ENCODE peak calls at places on chromosomes 1 and 21, in eight cellular contexts. P is CD8-positive, alpha-beta T cell; K is IMR-90; L is CD4-positive, alpha-beta T cell; S is tibial artery; E is HCT116; V is adrenal gland; J is CD4-positive, CD25-positive, alpha-beta regulatory T cell. D is an unnamed sample.

GRCh38 chr1:156712626-156713025 is 7.2 kb upstream of the CRABP2 start:
- DNase-seq in P (no peak), K (no peak), L (no peak), S (no peak), E (no peak), V (peak), J (no peak), D (no peak)

GRCh38 chr1:115348636-115349035 is 10.6 kb upstream of the NGF start:
- DNase-seq in P (no peak), K (no peak), L (no peak), S (no peak), E (no peak), V (no peak), J (no peak), D (no peak)

GRCh38 chr1:16191916-16192545 is 20.4 kb downstream of the ARHGEF19 start:
- DNase-seq in P (no peak), K (no peak), L (no peak), S (no peak), E (no peak), V (no peak), J (no peak), D (no peak)

GRCh38 chr1:149917590-149918144 is at the start of gene SV2A:
- DNase-seq in P (peak), K (peak), L (peak), S (peak), E (no peak), V (peak), J (peak), D (peak)

GRCh38 chr1:219626865-219627264 is 14.0 kb upstream of the ZC3H11B start:
- DNase-seq in P (no peak), K (no peak), L (no peak), S (no peak), E (no peak), V (no peak), J (no peak), D (no peak)

GRCh38 chr1:109253803-109254620 is 4.7 kb downstream of the CELSR2 start:
- DNase-seq in P (no peak), K (no peak), L (no peak), S (no peak), E (no peak), V (no peak), J (no peak), D (no peak)

GRCh38 chr1:159823401-159823800 is 3.3 kb upstream of the SLAMF8 start:
- DNase-seq in P (no peak), K (no peak), L (no peak), S (no peak), E (no peak), V (no peak), J (no peak), D (no peak)

GRCh38 chr21:41663805-41664788 is 102.8 kb downstream of the RIPK4 start:
- DNase-seq in P (no peak), K (peak), L (no peak), S (peak), E (no peak), V (peak), J (no peak), D (no peak)

GRCh38 chr1:232110281-232111090 is 483.9 kb downstream of the DISC1 start:
- DNase-seq in P (no peak), K (peak), L (no peak), S (no peak), E (no peak), V (no peak), J (no peak), D (no peak)

GRCh38 chr1:29383972-29384371 is 147.7 kb downstream of the PTPRU start:
- DNase-seq in P (peak), K (peak), L (no peak), S (no peak), E (no peak), V (no peak), J (no peak), D (no peak)

GRCh38 chr1:5994713-5995621 is 2.7 kb upstream of the NPHP4 start:
- DNase-seq in P (peak), K (no peak), L (peak), S (no peak), E (no peak), V (no peak), J (peak), D (no peak)

GRCh38 chr1:82445827-82446226 is 645.1 kb downstream of the ADGRL2 start:
- DNase-seq in P (no peak), K (no peak), L (no peak), S (no peak), E (no peak), V (no peak), J (no peak), D (no peak)

GRCh38 chr1:199920635-199921034 is 106.9 kb upstream of the NR5A2 start:
- DNase-seq in P (no peak), K (no peak), L (no peak), S (no peak), E (no peak), V (no peak), J (no peak), D (no peak)

GRCh38 chr1:190908691-190909090 is 431.0 kb upstream of the BRINP3 start:
- DNase-seq in P (no peak), K (peak), L (no peak), S (no peak), E (no peak), V (no peak), J (no peak), D (no peak)

GRCh38 chr1:100440075-100440809 is 87.9 kb downstream of the CDC14A start:
- DNase-seq in P (peak), K (no peak), L (peak), S (no peak), E (no peak), V (no peak), J (peak), D (no peak)

GRCh38 chr1:21638531-21639341 is 30.4 kb downstream of the RAP1GAP start:
- DNase-seq in P (no peak), K (peak), L (no peak), S (no peak), E (peak), V (peak), J (no peak), D (no peak)

GRCh38 chr1:93331412-93331811 is 14.3 kb upstream of the DR1 start:
- DNase-seq in P (no peak), K (peak), L (no peak), S (no peak), E (no peak), V (no peak), J (no peak), D (no peak)

GRCh38 chr1:36763771-36764170 is 270.5 kb downstream of the GRIK3 start:
- DNase-seq in P (no peak), K (no peak), L (no peak), S (peak), E (no peak), V (no peak), J (no peak), D (no peak)

GRCh38 chr1:206469933-206470691 is at the start of gene IKBKE:
- DNase-seq in P (peak), K (peak), L (peak), S (peak), E (peak), V (peak), J (peak), D (no peak)

GRCh38 chr1:208741296-208741695 is 497.1 kb upstream of the PLXNA2 start:
- DNase-seq in P (no peak), K (no peak), L (no peak), S (no peak), E (no peak), V (no peak), J (no peak), D (no peak)

GRCh38 chr1:6385673-6386191 is 7.8 kb downstream of the ACOT7 start:
- DNase-seq in P (no peak), K (peak), L (no peak), S (no peak), E (peak), V (peak), J (no peak), D (peak)

GRCh38 chr1:232247669-232248068 is 382.3 kb downstream of the SIPA1L2 start:
- DNase-seq in P (no peak), K (no peak), L (no peak), S (no peak), E (no peak), V (no peak), J (no peak), D (no peak)

GRCh38 chr1:233905416-233906051 is 1.1 kb downstream of the SLC35F3 start:
- DNase-seq in P (no peak), K (no peak), L (no peak), S (no peak), E (no peak), V (no peak), J (no peak), D (no peak)

GRCh38 chr1:202656951-202657646 is 53.2 kb downstream of the SYT2 start:
- DNase-seq in P (no peak), K (peak), L (no peak), S (no peak), E (no peak), V (no peak), J (no peak), D (no peak)

GRCh38 chr1:87135313-87135712 is 193.4 kb upstream of the LMO4 start:
- DNase-seq in P (peak), K (no peak), L (no peak), S (no peak), E (no peak), V (no peak), J (no peak), D (peak)

GRCh38 chr1:218454700-218455282 is 109.7 kb downstream of the TGFB2 start:
- DNase-seq in P (no peak), K (no peak), L (no peak), S (no peak), E (no peak), V (no peak), J (no peak), D (no peak)

GRCh38 chr1:158035976-158036583 is 42.6 kb downstream of the KIRREL1 start:
- DNase-seq in P (no peak), K (peak), L (no peak), S (no peak), E (peak), V (peak), J (no peak), D (no peak)

GRCh38 chr1:174469687-174470086 is 21.9 kb downstream of the GPR52 start:
- DNase-seq in P (no peak), K (no peak), L (no peak), S (no peak), E (no peak), V (no peak), J (no peak), D (no peak)

GRCh38 chr1:24321712-24322635 is 2.8 kb downstream of the GRHL3 start:
- DNase-seq in P (peak), K (peak), L (peak), S (no peak), E (peak), V (peak), J (peak), D (no peak)

GRCh38 chr1:27519341-27520258 is 29.6 kb upstream of the WASF2 start:
- DNase-seq in P (no peak), K (no peak), L (no peak), S (no peak), E (no peak), V (peak), J (no peak), D (peak)

DNA sequence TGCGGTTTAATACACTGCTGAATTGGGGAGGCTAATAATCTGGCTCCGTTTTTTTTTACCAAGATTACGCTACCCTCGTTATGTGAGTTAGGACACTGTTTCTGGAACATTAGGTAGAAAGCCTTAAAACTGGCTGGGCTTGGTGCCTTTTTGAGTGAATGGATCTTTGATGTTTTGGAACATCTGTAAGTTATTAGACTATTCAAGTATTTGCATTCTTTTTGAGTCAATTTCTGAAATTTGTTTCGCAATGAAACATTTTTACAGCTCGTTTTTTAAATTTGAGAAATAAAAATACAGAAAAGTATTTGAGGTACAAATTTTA is 106.9 kb downstream of the LTN1 start:
- DNase-seq in P (no peak), K (no peak), L (no peak), S (no peak), E (no peak), V (no peak), J (no peak), D (no peak)
- H3K27ac ChIP-seq in P (peak), K (no peak), L (no peak), S (peak), E (peak), V (no peak), J (peak), D (no peak)

GRCh38 chr1:240399381-240399780 is 212.6 kb downstream of the GREM2 start:
- DNase-seq in P (no peak), K (peak), L (no peak), S (no peak), E (no peak), V (peak), J (no peak), D (peak)
- H3K27ac ChIP-seq in P (no peak), K (no peak), L (no peak), S (no peak), E (no peak), V (no peak), J (no peak), D (peak)

GRCh38 chr1:186754542-186755150 is 74.1 kb upstream of the PLA2G4A start:
- DNase-seq in P (no peak), K (no peak), L (no peak), S (no peak), E (no peak), V (no peak), J (no peak), D (no peak)
- H3K27ac ChIP-seq in P (no peak), K (no peak), L (no peak), S (no peak), E (no peak), V (no peak), J (no peak), D (no peak)

GRCh38 chr1:211468595-211468994 is 23.4 kb downstream of the RD3 start:
- DNase-seq in P (no peak), K (no peak), L (no peak), S (no peak), E (no peak), V (peak), J (no peak), D (no peak)
- H3K27ac ChIP-seq in P (no peak), K (no peak), L (no peak), S (no peak), E (no peak), V (no peak), J (no peak), D (no peak)

GRCh38 chr1:1091344-1092148 is 17.4 kb upstream of the RNF223 start:
- DNase-seq in P (no peak), K (no peak), L (no peak), S (peak), E (no peak), V (no peak), J (no peak), D (no peak)
- H3K27ac ChIP-seq in P (no peak), K (no peak), L (no peak), S (no peak), E (no peak), V (no peak), J (no peak), D (no peak)

D was measured in caudate nucleus.